ENCODE peak calls at places on chromosome 22, in four cellular contexts. C is H9, G is IMR-90, A is mesendoderm. E is an unnamed sample.

GRCh38 chr22:22576244-22576988 is 17.4 kb upstream of the PRAME start:
- DNase-seq in C (peak), A (peak), G (peak), E (no peak)

GRCh38 chr22:47810505-47811500 is 1048.4 kb downstream of the TBC1D22A start:
- DNase-seq in C (no peak), G (no peak), A (no peak), E (no peak)

GRCh38 chr22:41052661-41053490 is 39.5 kb upstream of the EP300 start:
- DNase-seq in G (peak), C (no peak), A (peak), E (no peak)

GRCh38 chr22:42069801-42070516 is 653 bp downstream of the NAGA start:
- DNase-seq in G (no peak), C (peak), A (no peak), E (no peak)

GRCh38 chr22:30704978-30705377 is 10.3 kb downstream of the OSBP2 start:
- DNase-seq in G (no peak), C (no peak), A (no peak), E (no peak)

GRCh38 chr22:48444320-48445112 is 1383.2 kb downstream of the BRD1 start:
- DNase-seq in A (no peak), G (no peak), C (no peak), E (no peak)

GRCh38 chr22:18156878-18157713 is 7.1 kb downstream of the USP18 start:
- DNase-seq in A (peak), C (peak), G (peak), E (peak)

GRCh38 chr22:50011447-50012200 is 941 bp downstream of the IL17REL start:
- DNase-seq in G (no peak), A (peak), C (peak), E (no peak)

DNA sequence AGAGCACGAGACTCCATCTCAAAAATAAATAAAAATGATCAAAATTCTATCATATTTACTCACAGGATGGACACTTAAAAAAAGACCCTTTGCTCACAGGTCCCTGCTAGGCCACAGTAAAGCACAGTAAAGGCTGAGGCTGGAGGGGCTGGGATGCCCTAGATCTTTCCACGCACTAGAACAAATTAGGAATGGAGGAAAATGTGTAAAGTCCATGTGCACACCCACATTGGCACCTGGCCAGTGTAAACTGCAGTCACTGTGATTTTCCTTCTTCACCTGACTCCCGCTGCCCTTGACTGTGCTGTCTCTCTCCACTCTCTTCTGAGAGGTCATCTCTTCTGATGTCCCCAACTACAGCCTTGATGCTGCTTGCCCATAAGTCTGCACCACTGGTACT is 195.5 kb downstream of the EFCAB6 start:
- DNase-seq in C (no peak), G (no peak), A (no peak), E (no peak)
- H4K5ac ChIP-seq in C (no peak), G (no peak), A (no peak), E (no peak)

GRCh38 chr22:27461470-27461869 is 340.1 kb downstream of the MN1 start:
- DNase-seq in C (peak), G (peak), A (peak), E (peak)
- H4K5ac ChIP-seq in C (no peak), G (peak), A (no peak), E (no peak)

GRCh38 chr22:36344106-36344827 is 43.5 kb downstream of the MYH9 start:
- DNase-seq in C (no peak), A (no peak), G (no peak), E (no peak)
- H4K5ac ChIP-seq in C (no peak), A (no peak), G (no peak), E (no peak)

DNA sequence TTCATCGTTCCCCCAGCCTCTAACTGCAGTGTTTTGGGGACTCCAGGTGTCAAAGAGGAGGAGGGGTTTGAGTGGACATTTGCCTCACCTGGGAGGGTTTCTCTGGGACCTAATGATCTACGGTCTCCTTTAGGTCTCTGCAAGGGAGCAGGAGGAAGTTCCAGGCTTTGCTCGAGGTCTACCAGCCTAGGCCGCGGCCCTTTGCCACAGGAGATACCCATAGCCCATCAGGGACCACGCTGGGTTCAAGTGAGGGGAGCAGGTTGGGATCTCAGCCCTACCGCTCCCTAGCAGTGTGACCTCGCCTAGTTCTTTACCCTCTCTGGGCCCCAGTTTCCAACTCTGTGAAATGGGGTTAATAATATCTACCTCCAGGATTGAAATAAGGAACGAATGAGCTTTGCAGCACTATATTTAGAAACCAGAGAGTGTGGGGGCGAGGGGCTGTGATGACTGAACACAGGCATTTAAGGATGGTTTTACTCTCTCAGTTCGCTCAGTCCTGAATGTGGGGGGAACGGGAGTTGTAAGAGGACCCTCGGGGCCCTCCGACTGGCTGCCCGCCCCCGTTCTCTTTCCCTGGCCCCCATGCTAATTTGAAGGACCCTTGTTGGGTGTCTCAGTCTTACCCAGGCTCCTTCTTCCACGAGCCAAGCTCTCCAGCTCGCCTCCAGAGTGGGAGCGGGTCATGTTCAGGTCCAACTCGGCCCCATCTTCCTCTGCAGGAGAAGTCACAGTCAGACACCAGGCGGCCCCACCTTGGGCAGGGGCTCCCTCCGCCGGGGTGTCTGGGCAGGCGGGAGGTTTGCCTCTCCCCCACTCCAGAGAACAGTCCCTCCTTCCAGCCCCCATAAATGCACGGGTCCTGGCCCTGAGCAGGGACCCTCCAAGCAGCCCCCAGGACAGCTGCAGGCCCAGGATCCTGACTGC is 11.7 kb downstream of the PDGFB start:
- DNase-seq in C (no peak), A (no peak), G (no peak), E (no peak)
- H4K5ac ChIP-seq in C (no peak), A (no peak), G (no peak), E (no peak)